ENCODE peak calls at places on chromosome 15, in five cellular contexts. K, B, I, Y and Q are unnamed samples.

GRCh38 chr15:69415381-69415780 is 1.2 kb downstream of the KIF23 start:
- DNase-seq in K (no peak), B (no peak), I (no peak), Y (no peak), Q (no peak)

GRCh38 chr15:81378438-81378837 is 4.4 kb upstream of the TMC3 start:
- DNase-seq in K (no peak), B (no peak), I (no peak), Y (no peak), Q (no peak)

GRCh38 chr15:25527118-25527517 is 88.3 kb upstream of the UBE3A start:
- DNase-seq in K (no peak), B (no peak), I (no peak), Y (no peak), Q (no peak)

GRCh38 chr15:100895721-100896120 is 16.1 kb downstream of the ALDH1A3 start:
- DNase-seq in K (no peak), B (peak; percentile 46), I (no peak), Y (no peak), Q (no peak)

GRCh38 chr15:49046113-49046883 is at the start of gene SECISBP2L:
- DNase-seq in K (peak; percentile 91), B (peak; percentile 96), I (peak; percentile 82), Y (peak; percentile 94), Q (peak; percentile 93)

GRCh38 chr15:48447058-48447457 is 115.8 kb downstream of the DUT start:
- DNase-seq in K (no peak), B (no peak), I (no peak), Y (no peak), Q (no peak)

GRCh38 chr15:40049076-40049475 is 10.1 kb upstream of the SRP14 start:
- DNase-seq in K (no peak), B (no peak), I (no peak), Y (no peak), Q (peak; percentile 52)

GRCh38 chr15:95113041-95113440 is 881.7 kb downstream of the MCTP2 start:
- DNase-seq in K (no peak), B (no peak), I (no peak), Y (no peak), Q (no peak)

GRCh38 chr15:72229076-72229946 is 1.7 kb downstream of the PKM start:
- DNase-seq in K (no peak), B (peak; percentile 65), I (no peak), Y (no peak), Q (no peak)

GRCh38 chr15:29343229-29343628 is 73.6 kb upstream of the NSMCE3 start:
- DNase-seq in K (no peak), B (no peak), I (no peak), Y (no peak), Q (no peak)

GRCh38 chr15:74656935-74657535 is 38.8 kb downstream of the EDC3 start:
- DNase-seq in K (no peak), B (no peak), I (no peak), Y (no peak), Q (no peak)

GRCh38 chr15:44535509-44536297 is 1.2 kb upstream of the EIF3J start:
- DNase-seq in K (no peak), B (peak; percentile 70), I (no peak), Y (peak; percentile 44), Q (no peak)

GRCh38 chr15:67595572-67595971 is 53.1 kb downstream of the MAP2K5 start:
- DNase-seq in K (no peak), B (no peak), I (no peak), Y (no peak), Q (no peak)

GRCh38 chr15:69074843-69075224 is 60.3 kb downstream of the NOX5 start:
- DNase-seq in K (no peak), B (peak; percentile 27), I (no peak), Y (no peak), Q (no peak)

GRCh38 chr15:66800584-66801235 is 98.7 kb downstream of the SMAD6 start:
- DNase-seq in K (no peak), B (no peak), I (no peak), Y (no peak), Q (no peak)

GRCh38 chr15:99239545-99240198 is 9.7 kb downstream of the TTC23 start:
- DNase-seq in K (no peak), B (no peak), I (peak; percentile 22), Y (no peak), Q (no peak)

GRCh38 chr15:94387854-94388441 is 156.6 kb downstream of the MCTP2 start:
- DNase-seq in K (no peak), B (no peak), I (no peak), Y (no peak), Q (no peak)

GRCh38 chr15:83284563-83285283 is at the start of gene BNC1:
- DNase-seq in K (no peak), B (no peak), I (no peak), Y (peak; percentile 62), Q (no peak)

GRCh38 chr15:82585072-82585471 is 44.8 kb upstream of the RPS17 start:
- DNase-seq in K (no peak), B (no peak), I (no peak), Y (no peak), Q (no peak)

GRCh38 chr15:54960266-54960665 is 236.5 kb downstream of the RSL24D1 start:
- DNase-seq in K (no peak), B (no peak), I (no peak), Y (no peak), Q (no peak)

GRCh38 chr15:79168922-79169322 is 78.3 kb upstream of the RASGRF1 start:
- DNase-seq in K (peak; percentile 61), B (no peak), I (no peak), Y (peak; percentile 58), Q (peak; percentile 22)

GRCh38 chr15:90557651-90558084 is 27.9 kb downstream of the CRTC3 start:
- DNase-seq in K (no peak), B (peak; percentile 95), I (no peak), Y (no peak), Q (no peak)

GRCh38 chr15:68789921-68790575 is 30.6 kb downstream of the ANP32A start:
- DNase-seq in K (no peak), B (no peak), I (no peak), Y (no peak), Q (no peak)

GRCh38 chr15:89472785-89473256 is 23.6 kb downstream of the RHCG start:
- DNase-seq in K (peak; percentile 48), B (no peak), I (peak; percentile 72), Y (peak; percentile 95), Q (no peak)

GRCh38 chr15:66803182-66803729 is 101.2 kb downstream of the SMAD6 start:
- DNase-seq in K (peak; percentile 86), B (peak; percentile 93), I (no peak), Y (peak; percentile 73), Q (no peak)

GRCh38 chr15:58396181-58396580 is 35.6 kb upstream of the LIPC start:
- DNase-seq in K (no peak), B (no peak), I (no peak), Y (no peak), Q (no peak)

DNA sequence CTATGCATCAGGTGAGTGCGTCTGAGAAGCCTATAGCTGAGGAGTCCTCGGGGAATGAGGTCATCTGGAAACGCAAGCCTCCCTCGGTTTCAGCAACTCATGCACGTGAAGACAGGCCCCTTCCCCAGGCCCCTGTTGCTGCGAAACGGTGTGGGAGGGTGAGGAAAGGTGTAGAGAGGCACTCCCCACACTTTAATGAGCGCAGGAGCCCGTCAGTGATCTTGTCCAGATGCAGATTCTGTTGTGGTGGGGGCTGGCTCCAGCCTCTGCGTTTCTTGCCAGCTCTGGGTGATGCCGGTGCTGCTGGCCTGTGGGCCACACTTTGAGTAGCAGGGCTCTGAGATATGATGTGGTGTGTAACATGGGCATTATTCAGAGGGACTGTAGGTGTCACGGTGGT is 38.6 kb upstream of the LACTB start:
- DNase-seq in K (no peak), B (peak; percentile 88), I (no peak), Y (no peak), Q (no peak)
- TF ChIP-seq POLR2AphosphoS5 in K (no peak), B (peak; percentile 74), I (no peak), Y (no peak), Q (peak; percentile 22)

GRCh38 chr15:70474682-70475438 is 288.5 kb downstream of the UACA start:
- DNase-seq in K (peak; percentile 82), B (peak; percentile 83), I (no peak), Y (no peak), Q (peak; percentile 93)
- TF ChIP-seq POLR2AphosphoS5 in K (peak; percentile 29), B (no peak), I (no peak), Y (no peak), Q (peak; percentile 67)

GRCh38 chr15:77543159-77543882 is 89.4 kb downstream of the LINGO1 start:
- DNase-seq in K (peak; percentile 78), B (peak; percentile 93), I (peak; percentile 89), Y (peak; percentile 93), Q (no peak)
- TF ChIP-seq POLR2AphosphoS5 in K (peak; percentile 78), B (no peak), I (no peak), Y (no peak), Q (peak; percentile 62)

GRCh38 chr15:70504305-70504951 is 258.9 kb downstream of the UACA start:
- DNase-seq in K (no peak), B (peak; percentile 83), I (no peak), Y (no peak), Q (no peak)
- TF ChIP-seq POLR2AphosphoS5 in K (no peak), B (no peak), I (no peak), Y (no peak), Q (no peak)

DNA sequence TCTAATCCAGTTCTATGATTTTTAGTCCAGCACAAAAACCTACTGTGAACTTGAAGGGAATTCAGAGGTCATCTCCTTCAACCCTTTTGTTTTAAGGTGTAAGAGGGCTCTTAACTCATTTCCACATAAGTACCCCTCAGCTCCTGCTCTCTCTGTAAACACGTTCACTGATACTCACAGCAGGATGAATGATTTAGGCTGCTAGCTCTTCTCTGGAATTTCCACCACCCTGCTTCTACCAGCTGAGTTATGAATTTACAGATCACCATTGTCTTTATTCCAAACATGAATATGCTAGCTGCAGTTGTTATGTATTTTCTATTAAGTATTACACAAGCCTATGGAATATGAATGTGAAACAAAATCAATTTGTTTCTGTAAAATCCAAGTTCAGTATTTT is 101.3 kb upstream of the NANOGP8 start:
- DNase-seq in K (no peak), B (no peak), I (no peak), Y (no peak), Q (no peak)
- TF ChIP-seq POLR2AphosphoS5 in K (no peak), B (no peak), I (no peak), Y (no peak), Q (no peak)